ENCODE peak calls at places on chromosome 3, in four cellular contexts. F is DMS153, X is fibroblast of the conjunctiva, U is cerebellar cortex. B is an unnamed sample.

GRCh38 chr3:81472600-81473362 is 288.7 kb downstream of the GBE1 start:
- DNase-seq in U (no peak), X (no peak), F (no peak), B (no peak)

GRCh38 chr3:158762701-158763100 is 30.4 kb upstream of the RARRES1 start:
- DNase-seq in U (no peak), F (no peak), X (no peak), B (no peak)

GRCh38 chr3:123325766-123326256 is 123.1 kb downstream of the ADCY5 start:
- DNase-seq in U (no peak), X (no peak), F (no peak), B (no peak)

GRCh38 chr3:184592411-184593200 is 31.0 kb downstream of the EPHB3 start:
- DNase-seq in X (peak), F (no peak), U (peak), B (no peak)

GRCh38 chr3:52234516-52235447 is 4.2 kb downstream of the TWF2 start:
- DNase-seq in F (no peak), X (no peak), U (no peak), B (no peak)

GRCh38 chr3:72413228-72413627 is 435.0 kb downstream of the SHQ1 start:
- DNase-seq in F (no peak), X (no peak), U (no peak), B (no peak)

GRCh38 chr3:168289480-168289879 is 193.8 kb upstream of the GOLIM4 start:
- DNase-seq in X (no peak), F (no peak), U (no peak), B (no peak)

GRCh38 chr3:60555704-60556340 is 695.4 kb downstream of the FHIT start:
- DNase-seq in U (no peak), F (no peak), X (no peak), B (no peak)

GRCh38 chr3:12796171-12797123 is at the start of gene CAND2:
- DNase-seq in F (no peak), X (peak), U (peak), B (no peak)

GRCh38 chr3:68666409-68667193 is 265.7 kb downstream of the TAFA4 start:
- DNase-seq in F (no peak), U (no peak), X (no peak), B (no peak)

GRCh38 chr3:46027736-46028397 is 584 bp upstream of the XCR1 start:
- DNase-seq in X (no peak), U (peak), F (no peak), B (no peak)

GRCh38 chr3:191246628-191247027 is 47.6 kb downstream of the OSTN start:
- DNase-seq in X (no peak), F (no peak), U (no peak), B (no peak)

GRCh38 chr3:13785853-13786455 is 93.9 kb downstream of the WNT7A start:
- DNase-seq in F (no peak), X (no peak), U (no peak), B (no peak)

GRCh38 chr3:127455541-127456450 is 134.7 kb downstream of the TPRA1 start:
- DNase-seq in F (peak), U (peak), X (peak), B (peak)

B was measured in NCI-H2107.